ENCODE peak calls at places on chromosomes 5 and 9, in ten cellular contexts. One of them, this sample, is unnamed.

GRCh38 chr9:32247173-32247572 is 137.3 kb upstream of the ACO1 start:
- DNase-seq in GM10248: no peak
- DNase-seq in heart right ventricle: no peak
- DNase-seq in NB4: no peak
- DNase-seq in endodermal cell: no peak
- DNase-seq in lung: no peak
- DNase-seq in ovary: no peak
- DNase-seq in Calu3: no peak
- DNase-seq in CD8-positive, alpha-beta T cell: no peak
- DNase-seq in RWPE1: no peak
- DNase-seq in this sample: no peak

GRCh38 chr5:161544350-161544765 is 2.2 kb downstream of the GABRB2 start:
- DNase-seq in GM10248: peak; percentile 50
- DNase-seq in heart right ventricle: no peak
- DNase-seq in NB4: peak; percentile 62
- DNase-seq in endodermal cell: peak; percentile 82
- DNase-seq in lung: no peak
- DNase-seq in ovary: no peak
- DNase-seq in Calu3: peak; percentile 55
- DNase-seq in CD8-positive, alpha-beta T cell: no peak
- DNase-seq in RWPE1: peak; percentile 48
- DNase-seq in this sample: peak; percentile 14

GRCh38 chr9:108322326-108323098 is 533.3 kb downstream of the ACTL7B start:
- DNase-seq in GM10248: no peak
- DNase-seq in heart right ventricle: no peak
- DNase-seq in NB4: no peak
- DNase-seq in endodermal cell: no peak
- DNase-seq in lung: no peak
- DNase-seq in ovary: no peak
- DNase-seq in Calu3: no peak
- DNase-seq in CD8-positive, alpha-beta T cell: no peak
- DNase-seq in RWPE1: no peak
- DNase-seq in this sample: no peak

GRCh38 chr5:180114304-180115003 is 42.9 kb upstream of the RNF130 start:
- DNase-seq in GM10248: no peak
- DNase-seq in heart right ventricle: no peak
- DNase-seq in NB4: no peak
- DNase-seq in endodermal cell: no peak
- DNase-seq in lung: no peak
- DNase-seq in ovary: no peak
- DNase-seq in Calu3: no peak
- DNase-seq in CD8-positive, alpha-beta T cell: no peak
- DNase-seq in RWPE1: no peak
- DNase-seq in this sample: no peak

GRCh38 chr5:24530907-24531306 is 113.9 kb downstream of the CDH10 start:
- DNase-seq in GM10248: no peak
- DNase-seq in heart right ventricle: no peak
- DNase-seq in NB4: no peak
- DNase-seq in endodermal cell: no peak
- DNase-seq in lung: no peak
- DNase-seq in ovary: no peak
- DNase-seq in Calu3: no peak
- DNase-seq in CD8-positive, alpha-beta T cell: no peak
- DNase-seq in RWPE1: no peak
- DNase-seq in this sample: no peak

GRCh38 chr5:90557391-90557790 is 1.2 kb upstream of the ADGRV1 start:
- DNase-seq in GM10248: no peak
- DNase-seq in heart right ventricle: no peak
- DNase-seq in NB4: no peak
- DNase-seq in endodermal cell: peak; percentile 62
- DNase-seq in lung: no peak
- DNase-seq in ovary: no peak
- DNase-seq in Calu3: no peak
- DNase-seq in CD8-positive, alpha-beta T cell: no peak
- DNase-seq in RWPE1: no peak
- DNase-seq in this sample: no peak

GRCh38 chr5:90227688-90228087 is 181.9 kb downstream of the CETN3 start:
- DNase-seq in GM10248: no peak
- DNase-seq in heart right ventricle: peak; percentile 12
- DNase-seq in NB4: no peak
- DNase-seq in endodermal cell: no peak
- DNase-seq in lung: no peak
- DNase-seq in ovary: no peak
- DNase-seq in Calu3: no peak
- DNase-seq in CD8-positive, alpha-beta T cell: no peak
- DNase-seq in RWPE1: no peak
- DNase-seq in this sample: no peak

GRCh38 chr5:36059571-36060515 is 6.8 kb downstream of the UGT3A2 start:
- DNase-seq in GM10248: no peak
- DNase-seq in heart right ventricle: no peak
- DNase-seq in NB4: no peak
- DNase-seq in endodermal cell: no peak
- DNase-seq in lung: no peak
- DNase-seq in ovary: no peak
- DNase-seq in Calu3: no peak
- DNase-seq in CD8-positive, alpha-beta T cell: no peak
- DNase-seq in RWPE1: no peak
- DNase-seq in this sample: no peak

GRCh38 chr9:114616684-114617520 is 5.8 kb downstream of the TMEM268 start:
- DNase-seq in GM10248: peak; percentile 68
- DNase-seq in heart right ventricle: peak; percentile 62
- DNase-seq in NB4: peak; percentile 77
- DNase-seq in endodermal cell: no peak
- DNase-seq in lung: peak; percentile 71
- DNase-seq in ovary: peak; percentile 35
- DNase-seq in Calu3: no peak
- DNase-seq in CD8-positive, alpha-beta T cell: no peak
- DNase-seq in RWPE1: no peak
- DNase-seq in this sample: no peak

GRCh38 chr5:139287890-139288635 is 5.5 kb upstream of the MATR3 start:
- DNase-seq in GM10248: no peak
- DNase-seq in heart right ventricle: no peak
- DNase-seq in NB4: peak; percentile 47
- DNase-seq in endodermal cell: no peak
- DNase-seq in lung: no peak
- DNase-seq in ovary: no peak
- DNase-seq in Calu3: no peak
- DNase-seq in CD8-positive, alpha-beta T cell: no peak
- DNase-seq in RWPE1: no peak
- DNase-seq in this sample: no peak
- TF ChIP-seq CTCF in GM10248: peak; percentile 10
- TF ChIP-seq CTCF in heart right ventricle: peak; percentile 26
- TF ChIP-seq CTCF in NB4: no peak
- TF ChIP-seq CTCF in endodermal cell: no peak
- TF ChIP-seq CTCF in lung: no peak
- TF ChIP-seq CTCF in ovary: no peak
- TF ChIP-seq CTCF in Calu3: no peak
- TF ChIP-seq CTCF in CD8-positive, alpha-beta T cell: no peak
- TF ChIP-seq CTCF in RWPE1: no peak
- TF ChIP-seq CTCF in this sample: no peak

DNA sequence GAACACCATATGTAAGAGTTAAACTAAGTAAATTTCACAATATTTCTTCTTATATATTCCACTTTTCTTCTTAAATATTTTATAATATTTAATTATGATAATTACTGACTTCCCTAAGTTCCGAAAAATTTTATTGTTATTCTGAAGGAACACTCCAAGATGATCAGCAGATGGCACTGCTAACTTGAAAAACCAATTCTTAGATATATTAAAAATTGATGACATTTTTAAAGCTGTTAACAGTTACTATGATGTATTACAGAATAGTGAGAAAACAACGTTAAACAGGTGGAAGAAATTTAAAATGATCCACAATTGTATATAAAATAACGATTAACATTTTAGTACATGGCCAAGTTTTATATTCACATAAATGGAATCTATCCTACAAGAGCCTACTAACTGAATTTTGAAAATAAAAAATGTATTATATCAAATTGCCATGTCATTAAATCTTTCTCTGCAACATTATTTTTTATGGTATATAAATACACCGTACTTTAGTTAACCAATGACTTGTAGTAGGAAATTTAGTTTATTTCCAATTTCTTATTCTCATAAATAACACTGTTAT is 30.1 kb upstream of the MUSK start:
- DNase-seq in GM10248: no peak
- DNase-seq in heart right ventricle: no peak
- DNase-seq in NB4: peak; percentile 7
- DNase-seq in endodermal cell: no peak
- DNase-seq in lung: no peak
- DNase-seq in ovary: no peak
- DNase-seq in Calu3: no peak
- DNase-seq in CD8-positive, alpha-beta T cell: no peak
- DNase-seq in RWPE1: peak; percentile 39
- DNase-seq in this sample: no peak
- TF ChIP-seq CTCF in GM10248: no peak
- TF ChIP-seq CTCF in heart right ventricle: peak; percentile 48
- TF ChIP-seq CTCF in NB4: no peak
- TF ChIP-seq CTCF in endodermal cell: peak; percentile 62
- TF ChIP-seq CTCF in lung: peak; percentile 7
- TF ChIP-seq CTCF in ovary: peak; percentile 21
- TF ChIP-seq CTCF in Calu3: no peak
- TF ChIP-seq CTCF in CD8-positive, alpha-beta T cell: no peak
- TF ChIP-seq CTCF in RWPE1: peak; percentile 74
- TF ChIP-seq CTCF in this sample: peak; percentile 21

GRCh38 chr5:133420440-133421301 is 191.7 kb downstream of the FSTL4 start:
- DNase-seq in GM10248: no peak
- DNase-seq in heart right ventricle: no peak
- DNase-seq in NB4: no peak
- DNase-seq in endodermal cell: peak; percentile 28
- DNase-seq in lung: no peak
- DNase-seq in ovary: no peak
- DNase-seq in Calu3: no peak
- DNase-seq in CD8-positive, alpha-beta T cell: no peak
- DNase-seq in RWPE1: no peak
- DNase-seq in this sample: no peak

GRCh38 chr5:133423618-133424282 is 188.6 kb downstream of the FSTL4 start:
- DNase-seq in GM10248: peak; percentile 81
- DNase-seq in heart right ventricle: peak; percentile 75
- DNase-seq in NB4: peak; percentile 58
- DNase-seq in endodermal cell: peak; percentile 95
- DNase-seq in lung: peak; percentile 71
- DNase-seq in ovary: peak; percentile 33
- DNase-seq in Calu3: peak; percentile 85
- DNase-seq in CD8-positive, alpha-beta T cell: peak; percentile 30
- DNase-seq in RWPE1: peak; percentile 73
- DNase-seq in this sample: peak; percentile 18

GRCh38 chr5:133421806-133422205 is 190.5 kb downstream of the FSTL4 start:
- DNase-seq in GM10248: no peak
- DNase-seq in heart right ventricle: no peak
- DNase-seq in NB4: no peak
- DNase-seq in endodermal cell: no peak
- DNase-seq in lung: no peak
- DNase-seq in ovary: no peak
- DNase-seq in Calu3: no peak
- DNase-seq in CD8-positive, alpha-beta T cell: no peak
- DNase-seq in RWPE1: no peak
- DNase-seq in this sample: no peak

GRCh38 chr5:133423031-133423617 is 189.2 kb downstream of the FSTL4 start:
- DNase-seq in GM10248: no peak
- DNase-seq in heart right ventricle: no peak
- DNase-seq in NB4: no peak
- DNase-seq in endodermal cell: no peak
- DNase-seq in lung: no peak
- DNase-seq in ovary: no peak
- DNase-seq in Calu3: no peak
- DNase-seq in CD8-positive, alpha-beta T cell: no peak
- DNase-seq in RWPE1: no peak
- DNase-seq in this sample: no peak

DNA sequence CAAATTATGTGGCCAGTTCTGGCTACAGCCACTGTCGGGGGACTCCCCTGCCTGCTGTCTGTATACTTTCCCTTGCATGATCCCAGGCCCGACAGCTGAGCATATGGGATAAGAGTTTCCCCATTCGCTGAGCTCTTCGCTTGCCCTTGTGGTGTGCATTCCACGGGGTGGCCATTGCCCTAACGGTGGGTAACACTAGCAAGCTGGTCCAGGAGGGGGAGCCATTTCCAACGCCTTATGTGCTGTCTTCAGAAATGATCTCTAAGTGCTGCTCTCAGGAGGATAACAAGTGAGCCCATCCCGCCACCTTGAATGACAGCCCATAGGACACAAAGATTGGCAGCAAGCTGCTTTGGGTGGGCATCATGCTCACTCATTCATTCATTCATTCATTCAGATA is 190.9 kb downstream of the FSTL4 start:
- DNase-seq in GM10248: peak; percentile 35
- DNase-seq in heart right ventricle: no peak
- DNase-seq in NB4: peak; percentile 60
- DNase-seq in endodermal cell: peak; percentile 90
- DNase-seq in lung: no peak
- DNase-seq in ovary: no peak
- DNase-seq in Calu3: no peak
- DNase-seq in CD8-positive, alpha-beta T cell: no peak
- DNase-seq in RWPE1: no peak
- DNase-seq in this sample: peak; percentile 2
- TF ChIP-seq CTCF in GM10248: peak; percentile 30
- TF ChIP-seq CTCF in heart right ventricle: peak; percentile 38
- TF ChIP-seq CTCF in NB4: peak; percentile 69
- TF ChIP-seq CTCF in endodermal cell: peak; percentile 83
- TF ChIP-seq CTCF in lung: no peak
- TF ChIP-seq CTCF in ovary: no peak
- TF ChIP-seq CTCF in Calu3: no peak
- TF ChIP-seq CTCF in CD8-positive, alpha-beta T cell: no peak
- TF ChIP-seq CTCF in RWPE1: no peak
- TF ChIP-seq CTCF in this sample: peak; percentile 39

GRCh38 chr5:138925090-138925635 is 50.0 kb upstream of the LRRTM2 start:
- DNase-seq in GM10248: no peak
- DNase-seq in heart right ventricle: no peak
- DNase-seq in NB4: no peak
- DNase-seq in endodermal cell: no peak
- DNase-seq in lung: no peak
- DNase-seq in ovary: no peak
- DNase-seq in Calu3: no peak
- DNase-seq in CD8-positive, alpha-beta T cell: no peak
- DNase-seq in RWPE1: no peak
- DNase-seq in this sample: no peak

GRCh38 chr5:138918680-138919079 is 43.5 kb upstream of the LRRTM2 start:
- DNase-seq in GM10248: no peak
- DNase-seq in heart right ventricle: no peak
- DNase-seq in NB4: no peak
- DNase-seq in endodermal cell: no peak
- DNase-seq in lung: no peak
- DNase-seq in ovary: no peak
- DNase-seq in Calu3: no peak
- DNase-seq in CD8-positive, alpha-beta T cell: no peak
- DNase-seq in RWPE1: no peak
- DNase-seq in this sample: no peak

GRCh38 chr5:138926257-138926656 is 51.1 kb upstream of the LRRTM2 start:
- DNase-seq in GM10248: no peak
- DNase-seq in heart right ventricle: no peak
- DNase-seq in NB4: no peak
- DNase-seq in endodermal cell: no peak
- DNase-seq in lung: no peak
- DNase-seq in ovary: no peak
- DNase-seq in Calu3: no peak
- DNase-seq in CD8-positive, alpha-beta T cell: no peak
- DNase-seq in RWPE1: no peak
- DNase-seq in this sample: no peak

GRCh38 chr5:138920181-138920580 is 45.0 kb upstream of the LRRTM2 start:
- DNase-seq in GM10248: no peak
- DNase-seq in heart right ventricle: no peak
- DNase-seq in NB4: no peak
- DNase-seq in endodermal cell: no peak
- DNase-seq in lung: no peak
- DNase-seq in ovary: no peak
- DNase-seq in Calu3: no peak
- DNase-seq in CD8-positive, alpha-beta T cell: no peak
- DNase-seq in RWPE1: no peak
- DNase-seq in this sample: no peak

GRCh38 chr5:138922494-138922893 is 47.4 kb upstream of the LRRTM2 start:
- DNase-seq in GM10248: no peak
- DNase-seq in heart right ventricle: no peak
- DNase-seq in NB4: no peak
- DNase-seq in endodermal cell: peak; percentile 35
- DNase-seq in lung: no peak
- DNase-seq in ovary: no peak
- DNase-seq in Calu3: no peak
- DNase-seq in CD8-positive, alpha-beta T cell: no peak
- DNase-seq in RWPE1: no peak
- DNase-seq in this sample: no peak
- TF ChIP-seq CTCF in GM10248: no peak
- TF ChIP-seq CTCF in heart right ventricle: no peak
- TF ChIP-seq CTCF in NB4: no peak
- TF ChIP-seq CTCF in endodermal cell: no peak
- TF ChIP-seq CTCF in lung: no peak
- TF ChIP-seq CTCF in ovary: no peak
- TF ChIP-seq CTCF in Calu3: no peak
- TF ChIP-seq CTCF in CD8-positive, alpha-beta T cell: no peak
- TF ChIP-seq CTCF in RWPE1: no peak
- TF ChIP-seq CTCF in this sample: no peak